ENCODE peak calls at places on chromosome 4, in four cellular contexts. One of them, this sample, is unnamed.

GRCh38 chr4:139791681-139792080 is 126.1 kb downstream of the MGST2 start:
- DNase-seq in WTC11: no peak
- DNase-seq in naive thymus-derived CD4-positive, alpha-beta T cell: no peak
- DNase-seq in activated CD4-positive, alpha-beta T cell treated with anti-CD3 and anti-CD28 coated beads for 4 hours: no peak
- DNase-seq in this sample: no peak

GRCh38 chr4:17094811-17095210 is 196.4 kb upstream of the LDB2 start:
- DNase-seq in WTC11: no peak
- DNase-seq in naive thymus-derived CD4-positive, alpha-beta T cell: no peak
- DNase-seq in activated CD4-positive, alpha-beta T cell treated with anti-CD3 and anti-CD28 coated beads for 4 hours: no peak
- DNase-seq in this sample: no peak

GRCh38 chr4:137664055-137664405 is 131.7 kb upstream of the PCDH18 start:
- DNase-seq in WTC11: no peak
- DNase-seq in naive thymus-derived CD4-positive, alpha-beta T cell: no peak
- DNase-seq in activated CD4-positive, alpha-beta T cell treated with anti-CD3 and anti-CD28 coated beads for 4 hours: no peak
- DNase-seq in this sample: no peak

GRCh38 chr4:182083681-182084410 is 159.4 kb upstream of the TENM3 start:
- DNase-seq in WTC11: no peak
- DNase-seq in naive thymus-derived CD4-positive, alpha-beta T cell: no peak
- DNase-seq in activated CD4-positive, alpha-beta T cell treated with anti-CD3 and anti-CD28 coated beads for 4 hours: no peak
- DNase-seq in this sample: no peak

GRCh38 chr4:80264352-80264647 is 2.2 kb upstream of the FGF5 start:
- DNase-seq in WTC11: no peak
- DNase-seq in naive thymus-derived CD4-positive, alpha-beta T cell: no peak
- DNase-seq in activated CD4-positive, alpha-beta T cell treated with anti-CD3 and anti-CD28 coated beads for 4 hours: no peak
- DNase-seq in this sample: no peak

GRCh38 chr4:1637580-1638271 is 46.4 kb downstream of the FAM53A start:
- DNase-seq in WTC11: no peak
- DNase-seq in naive thymus-derived CD4-positive, alpha-beta T cell: no peak
- DNase-seq in activated CD4-positive, alpha-beta T cell treated with anti-CD3 and anti-CD28 coated beads for 4 hours: no peak
- DNase-seq in this sample: no peak

GRCh38 chr4:113588895-113589668 is 172.5 kb downstream of the CAMK2D start:
- DNase-seq in WTC11: no peak
- DNase-seq in naive thymus-derived CD4-positive, alpha-beta T cell: no peak
- DNase-seq in activated CD4-positive, alpha-beta T cell treated with anti-CD3 and anti-CD28 coated beads for 4 hours: no peak
- DNase-seq in this sample: no peak

GRCh38 chr4:6548882-6549230 is 26.1 kb upstream of the MAN2B2 start:
- DNase-seq in WTC11: no peak
- DNase-seq in naive thymus-derived CD4-positive, alpha-beta T cell: no peak
- DNase-seq in activated CD4-positive, alpha-beta T cell treated with anti-CD3 and anti-CD28 coated beads for 4 hours: no peak
- DNase-seq in this sample: no peak

GRCh38 chr4:76459291-76459723 is 24.3 kb downstream of the SHROOM3 start:
- DNase-seq in WTC11: peak
- DNase-seq in naive thymus-derived CD4-positive, alpha-beta T cell: no peak
- DNase-seq in activated CD4-positive, alpha-beta T cell treated with anti-CD3 and anti-CD28 coated beads for 4 hours: no peak
- DNase-seq in this sample: peak

GRCh38 chr4:139889901-139890300 is 224.3 kb downstream of the MGST2 start:
- DNase-seq in WTC11: no peak
- DNase-seq in naive thymus-derived CD4-positive, alpha-beta T cell: no peak
- DNase-seq in activated CD4-positive, alpha-beta T cell treated with anti-CD3 and anti-CD28 coated beads for 4 hours: no peak
- DNase-seq in this sample: no peak

GRCh38 chr4:38008493-38009120 is 48.4 kb downstream of the PTTG2 start:
- DNase-seq in WTC11: no peak
- DNase-seq in naive thymus-derived CD4-positive, alpha-beta T cell: no peak
- DNase-seq in activated CD4-positive, alpha-beta T cell treated with anti-CD3 and anti-CD28 coated beads for 4 hours: no peak
- DNase-seq in this sample: no peak

GRCh38 chr4:54550415-54551171 is 107.2 kb upstream of the KIT start:
- DNase-seq in WTC11: no peak
- DNase-seq in naive thymus-derived CD4-positive, alpha-beta T cell: no peak
- DNase-seq in activated CD4-positive, alpha-beta T cell treated with anti-CD3 and anti-CD28 coated beads for 4 hours: no peak
- DNase-seq in this sample: no peak

GRCh38 chr4:126779446-126780166 is 853.2 kb upstream of the INTU start:
- DNase-seq in WTC11: no peak
- DNase-seq in naive thymus-derived CD4-positive, alpha-beta T cell: no peak
- DNase-seq in activated CD4-positive, alpha-beta T cell treated with anti-CD3 and anti-CD28 coated beads for 4 hours: no peak
- DNase-seq in this sample: no peak

GRCh38 chr4:8303485-8304281 is 34.1 kb downstream of the HTRA3 start:
- DNase-seq in WTC11: no peak
- DNase-seq in naive thymus-derived CD4-positive, alpha-beta T cell: no peak
- DNase-seq in activated CD4-positive, alpha-beta T cell treated with anti-CD3 and anti-CD28 coated beads for 4 hours: no peak
- DNase-seq in this sample: no peak

GRCh38 chr4:7787681-7788141 is 151.9 kb downstream of the AFAP1 start:
- DNase-seq in WTC11: no peak
- DNase-seq in naive thymus-derived CD4-positive, alpha-beta T cell: no peak
- DNase-seq in activated CD4-positive, alpha-beta T cell treated with anti-CD3 and anti-CD28 coated beads for 4 hours: no peak
- DNase-seq in this sample: no peak

GRCh38 chr4:88803600-88804096 is 106.0 kb upstream of the NAP1L5 start:
- DNase-seq in WTC11: no peak
- DNase-seq in naive thymus-derived CD4-positive, alpha-beta T cell: no peak
- DNase-seq in activated CD4-positive, alpha-beta T cell treated with anti-CD3 and anti-CD28 coated beads for 4 hours: no peak
- DNase-seq in this sample: no peak

GRCh38 chr4:15420642-15421041 is 7.2 kb upstream of the C1QTNF7 start:
- DNase-seq in WTC11: no peak
- DNase-seq in naive thymus-derived CD4-positive, alpha-beta T cell: no peak
- DNase-seq in activated CD4-positive, alpha-beta T cell treated with anti-CD3 and anti-CD28 coated beads for 4 hours: no peak
- DNase-seq in this sample: peak

GRCh38 chr4:45701616-45702015 is 422.2 kb downstream of the GABRG1 start:
- DNase-seq in WTC11: no peak
- DNase-seq in naive thymus-derived CD4-positive, alpha-beta T cell: no peak
- DNase-seq in activated CD4-positive, alpha-beta T cell treated with anti-CD3 and anti-CD28 coated beads for 4 hours: no peak
- DNase-seq in this sample: no peak

GRCh38 chr4:37890501-37891220 is at the start of gene TBC1D1:
- DNase-seq in WTC11: peak
- DNase-seq in naive thymus-derived CD4-positive, alpha-beta T cell: peak
- DNase-seq in activated CD4-positive, alpha-beta T cell treated with anti-CD3 and anti-CD28 coated beads for 4 hours: peak
- DNase-seq in this sample: no peak

GRCh38 chr4:138512766-138513165 is 270.6 kb upstream of the SLC7A11 start:
- DNase-seq in WTC11: no peak
- DNase-seq in naive thymus-derived CD4-positive, alpha-beta T cell: no peak
- DNase-seq in activated CD4-positive, alpha-beta T cell treated with anti-CD3 and anti-CD28 coated beads for 4 hours: no peak
- DNase-seq in this sample: no peak

GRCh38 chr4:150224896-150225591 is 146.8 kb downstream of the DCLK2 start:
- DNase-seq in WTC11: no peak
- DNase-seq in naive thymus-derived CD4-positive, alpha-beta T cell: no peak
- DNase-seq in activated CD4-positive, alpha-beta T cell treated with anti-CD3 and anti-CD28 coated beads for 4 hours: no peak
- DNase-seq in this sample: peak

GRCh38 chr4:140659935-140660710 is 91.4 kb upstream of the UCP1 start:
- DNase-seq in WTC11: no peak
- DNase-seq in naive thymus-derived CD4-positive, alpha-beta T cell: no peak
- DNase-seq in activated CD4-positive, alpha-beta T cell treated with anti-CD3 and anti-CD28 coated beads for 4 hours: no peak
- DNase-seq in this sample: no peak

GRCh38 chr4:76354517-76355473 is 48.3 kb downstream of the STBD1 start:
- DNase-seq in WTC11: no peak
- DNase-seq in naive thymus-derived CD4-positive, alpha-beta T cell: peak
- DNase-seq in activated CD4-positive, alpha-beta T cell treated with anti-CD3 and anti-CD28 coated beads for 4 hours: peak
- DNase-seq in this sample: no peak

GRCh38 chr4:20403317-20403716 is 151.6 kb downstream of the SLIT2 start:
- DNase-seq in WTC11: no peak
- DNase-seq in naive thymus-derived CD4-positive, alpha-beta T cell: no peak
- DNase-seq in activated CD4-positive, alpha-beta T cell treated with anti-CD3 and anti-CD28 coated beads for 4 hours: no peak
- DNase-seq in this sample: no peak